ENCODE peak calls at places on chromosomes 1 and 21, in six cellular contexts. W is tibial nerve, O is tibial artery, I is dorsolateral prefrontal cortex, Z is breast epithelium, X is cardiac muscle cell. E is an unnamed sample.

GRCh38 chr21:36901575-36901974 is 64.9 kb downstream of the HLCS start:
- DNase-seq in Z (no peak), O (no peak), W (no peak), I (no peak), X (no peak), E (no peak)

GRCh38 chr1:1626207-1627141 is 5.5 kb upstream of the MMP23B start:
- DNase-seq in W (no peak), Z (no peak), O (no peak), I (no peak), X (no peak), E (no peak)

GRCh38 chr1:65469126-65469888 is 48.8 kb downstream of the LEPR start:
- DNase-seq in I (no peak), O (no peak), W (no peak), X (peak), Z (no peak), E (no peak)

GRCh38 chr1:58779059-58779754 is 4.6 kb downstream of the JUN start:
- DNase-seq in X (no peak), W (no peak), Z (no peak), O (no peak), I (no peak), E (no peak)

GRCh38 chr21:33020558-33021100 is 5.1 kb upstream of the OLIG2 start:
- DNase-seq in I (no peak), W (no peak), X (no peak), Z (no peak), O (no peak), E (no peak)

GRCh38 chr1:66400660-66401059 is 133.3 kb upstream of the SGIP1 start:
- DNase-seq in I (no peak), W (no peak), X (no peak), Z (no peak), O (no peak), E (no peak)

GRCh38 chr1:182917386-182917785 is 35.6 kb downstream of the SHCBP1L start:
- DNase-seq in W (no peak), X (no peak), O (no peak), Z (no peak), I (no peak), E (no peak)

GRCh38 chr1:3790501-3790923 is 5.8 kb downstream of the LRRC47 start:
- DNase-seq in I (no peak), X (no peak), W (no peak), Z (no peak), O (no peak), E (no peak)

GRCh38 chr1:194289569-194290266 is 1103.3 kb upstream of the B3GALT2 start:
- DNase-seq in O (no peak), Z (no peak), I (no peak), X (no peak), W (no peak), E (no peak)

GRCh38 chr1:32997381-32997891 is 32.8 kb upstream of the RNF19B start:
- DNase-seq in I (no peak), X (peak), O (no peak), Z (no peak), W (no peak), E (no peak)
- H3K4me3 ChIP-seq in I (no peak), X (no peak), O (no peak), Z (no peak), W (no peak), E (no peak)

GRCh38 chr1:54273092-54273836 is 73.3 kb downstream of the MRPL37 start:
- DNase-seq in O (peak), I (peak), W (peak), X (peak), Z (no peak), E (peak)
- H3K27ac ChIP-seq in O (peak), I (peak), W (peak), X (peak), Z (peak), E (peak)

DNA sequence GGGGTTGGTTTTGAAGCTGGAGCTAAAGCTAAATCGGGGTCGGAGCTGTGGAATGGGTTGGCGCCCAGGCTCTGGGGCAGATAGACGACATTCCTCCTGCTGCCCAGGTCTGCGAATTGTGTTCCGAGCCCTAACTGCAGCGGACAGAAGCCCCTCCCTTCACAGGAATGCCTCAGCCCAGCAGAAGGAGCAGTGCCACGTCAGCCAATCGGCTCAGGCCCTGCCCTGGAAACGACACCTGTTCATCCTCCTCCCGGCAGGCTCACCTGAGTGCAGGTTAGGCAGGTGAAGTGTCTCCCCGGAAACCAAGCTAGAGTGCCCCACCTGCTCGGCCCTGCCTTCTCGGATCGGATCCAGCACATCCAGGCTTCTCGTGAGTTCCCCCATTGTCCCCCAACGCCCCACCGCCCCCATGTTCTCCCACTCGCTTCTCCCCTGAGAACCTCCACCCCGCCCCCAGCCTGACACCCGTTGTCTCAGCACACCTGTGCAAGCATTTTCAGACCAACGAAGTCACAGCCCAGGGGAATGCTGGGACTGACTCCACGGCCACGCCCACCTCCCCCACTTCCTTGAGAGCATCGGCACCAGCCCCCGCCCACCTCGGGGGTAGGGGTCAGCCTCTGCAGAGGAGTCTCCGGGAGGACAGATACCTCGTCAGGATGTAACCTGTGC is 775 bp downstream of the TMEM125 start:
- DNase-seq in Z (peak), I (peak), W (no peak), O (no peak), X (peak), E (no peak)
- H3K4me3 ChIP-seq in Z (peak), I (no peak), W (no peak), O (no peak), X (peak), E (no peak)

DNA sequence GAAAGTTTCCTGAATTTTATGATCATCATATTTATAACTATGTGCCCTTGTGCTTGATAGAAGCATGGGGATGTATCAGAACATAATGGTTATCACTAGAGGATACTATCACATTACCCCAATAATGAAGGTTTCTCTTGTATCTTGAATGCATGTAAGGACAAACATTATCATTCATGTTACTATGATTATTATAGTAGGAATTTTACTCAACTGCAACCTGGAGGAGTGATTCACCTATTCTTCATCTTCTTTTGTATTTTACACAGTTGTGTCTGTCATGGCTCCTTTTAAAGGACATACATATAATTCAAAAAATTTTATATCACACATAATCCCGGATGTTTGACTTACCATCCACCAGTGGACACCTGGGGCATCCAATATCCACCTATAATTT is 143.8 kb upstream of the TMPRSS15 start:
- DNase-seq in X (no peak), Z (no peak), I (no peak), W (no peak), O (no peak), E (no peak)
- H3K27ac ChIP-seq in X (no peak), Z (no peak), I (no peak), W (no peak), O (no peak), E (no peak)

DNA sequence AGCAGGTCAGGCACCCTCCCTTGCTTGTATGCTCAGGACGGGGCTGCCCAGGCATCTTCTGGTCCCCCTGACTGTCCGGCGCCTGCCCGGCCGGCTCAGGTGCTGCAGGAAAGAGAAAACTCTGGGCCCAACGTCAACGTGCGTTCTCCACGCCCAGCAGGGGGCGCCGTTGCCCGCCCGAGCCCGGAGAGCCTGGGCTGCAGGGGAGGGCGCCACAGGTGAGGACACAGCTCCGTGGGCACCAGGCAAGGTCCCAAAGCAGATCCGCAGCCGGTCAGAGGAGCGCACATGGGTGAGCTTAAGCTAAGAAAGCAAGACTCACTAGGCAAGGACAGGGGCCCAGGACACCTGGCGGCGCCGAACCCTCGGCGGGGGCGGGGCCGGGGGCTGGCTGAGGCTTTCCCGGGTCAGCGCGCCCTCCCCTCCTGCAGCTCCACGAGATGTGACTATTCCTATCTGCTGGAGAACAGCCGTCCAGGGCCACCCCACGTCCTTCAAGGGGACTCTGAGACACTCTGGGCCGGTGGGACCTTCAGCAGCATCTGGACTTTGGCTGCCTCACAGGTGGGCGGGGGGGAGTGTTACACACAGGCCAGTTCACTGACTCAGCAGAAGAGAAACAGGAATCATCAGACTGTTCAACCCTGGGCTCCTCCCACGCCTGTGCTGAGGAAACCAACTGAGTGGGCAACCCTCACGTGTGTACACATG is 29.3 kb downstream of the KRTAP10-1 start:
- DNase-seq in O (no peak), I (peak), W (no peak), Z (peak), X (peak), E (no peak)
- H3K4me3 ChIP-seq in O (no peak), I (no peak), W (no peak), Z (peak), X (no peak), E (no peak)

DNA sequence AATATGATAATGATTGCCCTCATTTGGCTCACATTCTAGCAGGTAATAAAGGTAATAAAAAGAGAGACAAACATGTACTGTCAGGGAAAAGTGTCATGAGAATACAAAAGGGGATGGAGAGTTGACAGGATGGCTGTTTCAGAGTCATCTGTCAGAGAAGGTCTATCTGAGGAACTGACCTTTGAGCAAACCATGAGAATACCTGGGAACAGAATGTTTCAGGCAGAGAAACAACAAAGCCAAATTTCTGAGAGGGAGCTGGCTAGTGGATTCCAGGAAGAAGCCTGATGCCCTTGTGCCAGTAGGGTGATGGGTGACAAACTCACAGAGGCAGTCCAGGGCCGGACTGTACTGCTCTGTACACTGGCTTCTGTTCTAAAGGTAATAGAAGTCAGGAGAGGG is 107.2 kb downstream of the C1orf21 start:
- DNase-seq in X (no peak), Z (no peak), W (no peak), I (no peak), O (no peak), E (no peak)
- H3K27ac ChIP-seq in X (no peak), Z (peak), W (no peak), I (no peak), O (no peak), E (no peak)

GRCh38 chr1:181483084-181483559 is at the start of gene CACNA1E:
- DNase-seq in I (no peak), W (no peak), Z (no peak), O (no peak), X (no peak), E (no peak)
- H3K4me3 ChIP-seq in I (peak), W (no peak), Z (peak), O (peak), X (peak), E (peak)

GRCh38 chr1:81424816-81425215 is 375.9 kb upstream of the ADGRL2 start:
- DNase-seq in O (no peak), X (no peak), Z (no peak), W (no peak), I (no peak), E (no peak)
- H3K27ac ChIP-seq in O (no peak), X (peak), Z (no peak), W (no peak), I (no peak), E (no peak)

DNA sequence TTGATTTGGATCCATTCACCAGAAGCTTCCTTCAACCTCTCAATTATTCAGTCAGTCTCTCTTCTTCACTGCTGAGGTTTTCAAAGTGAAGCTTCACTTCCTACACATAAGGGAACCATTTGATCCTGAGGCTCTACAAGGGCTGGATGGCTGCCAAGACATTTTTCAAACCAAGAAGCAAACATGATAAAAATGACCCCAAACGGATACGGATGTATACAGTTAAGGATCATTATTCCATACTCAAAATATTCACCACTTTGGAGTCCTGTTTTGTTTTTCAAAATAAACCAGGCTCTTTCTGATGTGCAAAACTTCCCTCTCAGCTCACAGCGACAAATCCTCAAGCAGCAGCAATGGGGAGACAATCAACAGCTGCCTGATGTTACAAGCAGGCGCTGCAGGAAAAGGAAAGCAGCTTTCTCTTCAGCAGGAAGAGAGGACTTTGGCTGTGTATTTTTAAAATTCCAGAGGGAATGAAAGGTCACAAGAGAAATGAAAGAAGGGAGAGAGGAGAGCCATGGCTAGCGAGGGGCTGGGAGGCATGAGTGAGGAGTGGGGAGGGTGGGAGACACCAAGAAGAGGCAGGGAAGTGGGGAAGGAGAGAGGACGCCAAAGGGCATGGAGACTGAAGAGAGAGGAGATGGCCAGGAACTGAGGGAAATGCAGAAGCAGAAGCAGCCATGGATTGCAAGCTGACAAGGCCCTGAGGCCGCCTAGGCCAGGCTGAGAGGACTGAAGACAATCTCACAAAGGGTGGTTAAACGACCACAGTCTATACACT is 145.4 kb downstream of the SLC45A1 start:
- DNase-seq in W (no peak), X (peak), Z (no peak), O (peak), I (no peak), E (no peak)
- H3K4me3 ChIP-seq in W (no peak), X (no peak), Z (peak), O (peak), I (no peak), E (peak)

DNA sequence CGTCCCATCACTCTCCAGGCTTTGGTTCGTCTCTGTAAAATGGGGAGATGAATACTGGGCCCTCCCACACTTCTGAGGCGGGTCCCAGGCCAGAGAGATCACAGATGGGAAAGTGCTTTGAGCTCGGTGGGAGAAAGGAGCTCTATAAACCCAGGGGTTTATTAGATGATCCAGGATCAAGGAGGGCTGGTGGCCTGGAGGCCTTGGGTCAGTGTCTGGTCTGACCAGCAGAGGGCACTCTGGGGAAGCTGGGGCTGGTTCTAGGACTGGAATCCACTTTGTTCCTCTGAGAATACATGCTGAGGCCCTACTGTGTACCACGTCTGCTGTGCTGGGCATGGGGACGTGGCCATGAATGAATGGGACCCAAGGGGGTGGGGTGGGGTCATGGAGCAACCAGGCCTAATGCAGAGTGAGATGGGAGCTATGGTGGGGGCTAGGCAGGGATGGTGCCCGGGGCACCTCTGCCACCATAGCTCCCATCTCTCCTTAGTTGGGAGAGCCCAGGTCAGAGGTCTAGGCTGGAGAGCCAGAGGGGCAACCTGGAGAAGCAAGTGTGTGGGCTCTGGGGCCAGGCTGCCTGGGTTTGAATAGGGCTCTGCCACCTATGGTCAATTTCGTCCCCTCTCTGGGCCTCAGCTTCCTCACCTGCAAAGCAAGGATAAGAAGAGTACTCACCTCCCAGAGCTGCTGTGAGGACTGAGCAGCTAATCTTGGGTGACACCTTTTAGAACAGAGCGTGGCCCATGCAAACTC is 9.0 kb upstream of the FAM131C start:
- DNase-seq in X (peak), Z (no peak), O (no peak), I (no peak), W (peak), E (no peak)
- H3K27ac ChIP-seq in X (no peak), Z (no peak), O (no peak), I (no peak), W (peak), E (no peak)